ENCODE peak calls at places on chromosomes 6 and 20, in nine cellular contexts. J, V, O, W, X, B, A, R and M are unnamed samples. For H4K20me1, the result is how much of the 10 kb centered on the place peaks cover.

GRCh38 chr20:20561172-20561571 is 151.3 kb downstream of the RALGAPA2 start:
- DNase-seq in B (no peak), W (no peak), O (no peak), R (no peak), V (no peak), A (no peak), J (no peak), X (no peak), M (no peak)

GRCh38 chr20:58429303-58429702 is 40.3 kb downstream of the VAPB start:
- DNase-seq in V (no peak), B (no peak), X (no peak), A (no peak), R (no peak), O (no peak), J (no peak), W (no peak), M (no peak)

GRCh38 chr20:59777321-59777705 is 156.1 kb downstream of the SYCP2 start:
- DNase-seq in A (no peak), B (no peak), J (no peak), X (no peak), O (no peak), R (no peak), W (no peak), V (no peak), M (no peak)

GRCh38 chr20:10922941-10923340 is 249.1 kb upstream of the JAG1 start:
- DNase-seq in A (peak), O (peak), J (no peak), R (peak), X (no peak), W (no peak), B (peak), V (peak), M (peak)

GRCh38 chr6:158041788-158042187 is 60.1 kb downstream of the SYNJ2 start:
- DNase-seq in W (no peak), J (no peak), V (no peak), B (no peak), R (no peak), X (no peak), O (no peak), A (no peak), M (no peak)

GRCh38 chr6:166112580-166112979 is 55.1 kb downstream of the TBXT start:
- DNase-seq in V (no peak), A (no peak), O (peak), B (peak), W (no peak), X (no peak), R (peak), J (no peak), M (peak)

GRCh38 chr6:106643061-106643460 is 13.7 kb downstream of the QRSL1 start:
- DNase-seq in B (peak), O (peak), J (no peak), W (no peak), X (no peak), V (peak), A (no peak), R (no peak), M (no peak)

GRCh38 chr6:72552938-72553337 is 68.9 kb upstream of the KCNQ5 start:
- DNase-seq in A (peak), X (no peak), J (no peak), B (peak), V (peak), R (no peak), W (no peak), O (peak), M (peak)

GRCh38 chr6:169194737-169195136 is 58.9 kb downstream of the THBS2 start:
- DNase-seq in B (no peak), V (no peak), O (no peak), J (no peak), R (no peak), A (no peak), W (no peak), X (no peak), M (no peak)

GRCh38 chr6:63713332-63713731 is 77.7 kb downstream of the PHF3 start:
- DNase-seq in W (no peak), X (no peak), B (no peak), O (no peak), V (no peak), A (no peak), J (no peak), R (no peak), M (no peak)

GRCh38 chr6:144190593-144190992 is 40.3 kb downstream of the STX11 start:
- DNase-seq in R (no peak), W (no peak), X (no peak), B (peak), J (no peak), O (peak), V (peak), A (peak), M (peak)

GRCh38 chr6:152993431-152993830 is 9.1 kb downstream of the MTRF1L start:
- DNase-seq in R (no peak), O (no peak), A (no peak), V (no peak), J (peak), X (no peak), W (no peak), B (no peak), M (no peak)

GRCh38 chr6:127458817-127459216 is 372 bp downstream of the KIAA0408 start:
- DNase-seq in W (peak), B (peak), R (peak), X (no peak), J (no peak), A (peak), V (peak), O (peak), M (peak)

DNA sequence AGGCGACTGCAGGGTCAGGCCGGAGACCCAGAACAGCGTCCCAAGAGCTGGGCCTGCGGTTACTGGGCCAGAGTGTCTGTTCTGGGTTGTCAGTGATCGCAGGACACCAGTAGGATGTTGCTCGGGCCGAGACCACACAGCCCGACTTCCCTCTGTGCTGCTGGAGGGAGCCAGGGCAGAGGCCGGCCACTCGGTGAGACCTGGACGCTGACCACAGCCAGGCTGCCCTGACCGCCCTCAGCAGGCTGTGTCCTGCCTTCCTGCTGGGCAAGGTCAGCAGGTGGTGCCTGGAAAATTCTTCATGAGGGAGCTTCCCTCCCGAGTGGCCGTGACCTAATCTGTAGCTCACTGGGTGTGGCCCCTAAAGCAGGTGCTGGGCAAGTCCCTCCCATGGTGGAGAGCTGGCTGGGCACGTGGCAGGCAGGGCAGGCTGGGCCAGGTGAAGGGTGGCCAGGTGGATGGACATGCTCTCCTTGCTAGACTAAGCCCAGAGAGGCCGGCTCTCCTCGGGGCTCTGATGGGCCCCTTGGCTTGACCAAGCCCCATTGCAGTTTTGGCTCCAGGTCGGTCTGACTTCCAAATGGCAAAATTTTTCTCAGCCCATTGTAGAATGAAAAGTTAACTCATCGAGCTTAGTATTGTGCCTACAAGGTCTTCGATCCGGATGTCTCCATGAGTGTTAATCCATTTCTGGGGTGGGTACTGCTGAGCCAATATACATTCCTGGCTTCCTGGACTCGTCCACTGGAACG is 1.9 kb downstream of the SLCO4A1 start:
- DNase-seq in A (no peak), X (no peak), J (no peak), V (no peak), R (no peak), O (no peak), B (no peak), W (no peak), M (no peak)
- H4K20me1 ChIP-seq in A (under half), X (under half), J (under half), V (under half), R (under half), O (under half), B (under half), W (under half), M (under half)

GRCh38 chr6:53312355-53312754 is 36.4 kb downstream of the ELOVL5 start:
- DNase-seq in W (no peak), V (no peak), O (no peak), B (no peak), R (no peak), X (no peak), A (no peak), J (no peak), M (no peak)
- H4K20me1 ChIP-seq in W (half or more), V (under half), O (under half), B (under half), R (under half), X (under half), A (under half), J (under half), M (half or more)

GRCh38 chr6:138966870-138967269 is 21.2 kb downstream of the REPS1 start:
- DNase-seq in A (no peak), W (no peak), X (no peak), J (no peak), O (no peak), B (no peak), V (no peak), R (no peak), M (no peak)
- H4K20me1 ChIP-seq in A (under half), W (half or more), X (under half), J (under half), O (under half), B (under half), V (under half), R (under half), M (under half)

DNA sequence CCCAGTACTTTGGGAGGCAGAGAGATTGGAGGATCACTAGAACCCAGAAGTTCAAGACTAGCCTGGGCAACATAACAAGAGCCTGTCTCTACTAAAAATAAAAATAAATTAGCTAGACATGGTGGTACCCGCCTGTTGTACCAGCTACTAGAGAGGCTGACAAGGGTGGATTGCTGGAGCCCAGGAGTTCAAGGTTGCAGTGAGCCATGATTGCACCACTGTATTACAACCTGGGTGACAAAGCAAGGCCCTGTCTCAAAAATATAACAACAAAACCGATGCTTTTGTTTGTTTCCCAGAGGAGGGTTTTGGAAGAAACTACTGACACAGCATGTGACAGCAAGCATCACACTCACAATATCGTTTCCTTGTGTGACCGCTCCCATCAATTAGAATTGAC is 119.6 kb downstream of the TSHZ2 start:
- DNase-seq in O (no peak), V (no peak), A (no peak), J (no peak), R (no peak), B (no peak), X (no peak), W (no peak), M (no peak)
- H4K20me1 ChIP-seq in O (under half), V (under half), A (under half), J (under half), R (under half), B (under half), X (under half), W (under half), M (under half)

GRCh38 chr20:62936996-62937352 is 973 bp upstream of the GID8 start:
- DNase-seq in A (peak), B (peak), V (peak), W (no peak), J (no peak), R (peak), X (peak), O (peak), M (peak)

GRCh38 chr20:62937353-62938104 is 418 bp upstream of the GID8 start:
- DNase-seq in X (peak), W (peak), O (peak), A (peak), R (peak), V (peak), J (peak), B (peak), M (peak)

GRCh38 chr20:62940875-62941274 is 2.9 kb downstream of the GID8 start:
- DNase-seq in B (no peak), R (no peak), V (no peak), O (no peak), X (no peak), A (no peak), W (no peak), J (no peak), M (no peak)

GRCh38 chr20:62935968-62936585 is 1.9 kb upstream of the GID8 start:
- DNase-seq in J (no peak), B (no peak), A (no peak), O (no peak), W (peak), V (no peak), R (no peak), X (no peak), M (no peak)

GRCh38 chr20:62938105-62938888 is at the start of gene GID8:
- DNase-seq in O (peak), V (peak), X (peak), W (peak), R (peak), J (no peak), B (peak), A (peak), M (peak)
- H4K20me1 ChIP-seq in O (half or more), V (under half), X (under half), W (half or more), R (under half), J (under half), B (under half), A (under half), M (half or more)

DNA sequence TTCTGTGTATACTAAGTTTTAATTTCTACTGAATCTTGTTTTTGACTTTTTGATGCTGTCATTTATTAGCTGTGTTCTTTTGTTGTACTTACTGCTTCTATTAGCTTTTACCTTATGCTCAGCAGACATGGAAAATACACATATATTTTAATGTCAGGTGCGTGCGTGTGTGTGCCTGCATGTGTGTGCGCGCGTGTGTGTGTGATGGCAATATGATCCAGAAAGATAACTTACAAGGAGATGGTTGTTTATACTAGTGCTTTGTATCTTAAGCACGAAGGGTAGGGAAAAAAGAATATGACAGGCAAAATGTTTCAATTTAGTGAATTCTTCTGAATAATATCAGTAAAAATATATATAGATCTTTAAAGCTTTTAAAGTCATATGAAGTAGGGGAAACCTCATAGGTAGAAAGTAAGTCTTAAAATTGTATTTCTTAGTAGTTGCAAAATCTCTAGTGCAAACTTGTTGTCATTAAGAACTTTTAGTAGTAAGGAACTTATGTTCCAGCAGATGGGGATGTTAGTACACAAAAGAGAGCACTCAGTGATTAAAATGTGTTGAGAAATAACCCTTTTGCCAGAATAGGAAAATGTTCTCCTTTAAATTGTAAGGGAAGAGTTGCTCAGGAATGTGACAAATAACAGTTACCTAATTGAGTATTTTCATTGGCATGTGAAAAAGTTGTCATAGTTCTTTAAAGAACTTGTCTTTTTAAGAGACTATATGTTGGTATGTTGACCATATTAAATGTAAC is 13.2 kb downstream of the QKI start:
- DNase-seq in B (peak), R (peak), W (peak), O (peak), J (peak), V (peak), X (no peak), A (peak), M (peak)
- H4K20me1 ChIP-seq in B (under half), R (half or more), W (half or more), O (half or more), J (under half), V (under half), X (under half), A (under half), M (half or more)

GRCh38 chr20:44613575-44613974 is 31.2 kb downstream of the PKIG start:
- DNase-seq in X (no peak), B (no peak), R (no peak), V (no peak), W (no peak), J (no peak), O (no peak), A (no peak), M (no peak)
- H4K20me1 ChIP-seq in X (under half), B (under half), R (under half), V (under half), W (under half), J (under half), O (under half), A (under half), M (under half)

GRCh38 chr6:167856999-167857660 is 30.4 kb downstream of the AFDN start:
- DNase-seq in R (peak), B (peak), W (no peak), V (peak), A (peak), J (no peak), O (peak), X (no peak), M (peak)

GRCh38 chr6:167856474-167856873 is 29.8 kb downstream of the AFDN start:
- DNase-seq in R (no peak), V (no peak), O (no peak), B (no peak), X (no peak), W (no peak), J (no peak), A (no peak), M (no peak)

GRCh38 chr6:167858842-167859520 is 32.3 kb downstream of the AFDN start:
- DNase-seq in V (no peak), X (no peak), R (no peak), J (no peak), B (no peak), A (no peak), W (no peak), O (no peak), M (peak)

GRCh38 chr6:167858086-167858591 is 31.4 kb downstream of the AFDN start:
- DNase-seq in X (no peak), V (peak), A (no peak), W (no peak), B (peak), O (peak), J (no peak), R (no peak), M (peak)

GRCh38 chr6:167855825-167856425 is 29.2 kb downstream of the AFDN start:
- DNase-seq in V (peak), A (peak), W (no peak), R (peak), O (peak), X (no peak), J (peak), B (peak), M (peak)
- H4K20me1 ChIP-seq in V (under half), A (under half), W (half or more), R (half or more), O (under half), X (under half), J (under half), B (under half), M (under half)

GRCh38 chr20:41035207-41035606 is 6.6 kb downstream of the TOP1 start:
- DNase-seq in A (no peak), X (no peak), W (no peak), O (no peak), V (no peak), R (no peak), J (no peak), B (no peak), M (no peak)

GRCh38 chr20:41038149-41038877 is 9.7 kb downstream of the TOP1 start:
- DNase-seq in R (no peak), X (no peak), B (no peak), V (no peak), J (no peak), O (no peak), A (no peak), W (no peak), M (no peak)

GRCh38 chr20:41034239-41034638 is 5.6 kb downstream of the TOP1 start:
- DNase-seq in B (no peak), A (no peak), X (no peak), J (no peak), W (no peak), O (no peak), V (no peak), R (no peak), M (no peak)

GRCh38 chr20:41038878-41039404 is 10.3 kb downstream of the TOP1 start:
- DNase-seq in W (no peak), B (no peak), V (no peak), R (peak), X (no peak), O (no peak), J (no peak), A (no peak), M (no peak)

DNA sequence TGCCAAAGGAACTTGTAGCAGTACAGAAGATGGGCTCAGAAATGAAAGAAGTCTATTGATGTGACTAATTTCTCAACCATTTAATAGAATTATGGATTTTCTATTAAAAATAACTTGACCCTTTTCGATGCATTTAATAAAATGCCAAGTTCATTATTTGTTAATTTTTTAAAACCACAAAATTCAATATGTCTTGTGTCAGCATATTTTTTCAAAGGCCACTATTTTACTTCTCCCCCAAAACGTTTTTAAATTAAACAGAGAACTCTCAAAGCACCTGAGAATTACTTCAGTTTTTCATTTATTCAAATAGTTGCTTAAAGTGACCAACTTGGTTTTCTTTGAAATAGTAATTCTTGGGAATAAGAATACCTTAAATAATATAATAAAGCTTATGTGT is 8.6 kb downstream of the TOP1 start:
- DNase-seq in R (no peak), B (no peak), A (no peak), V (no peak), O (no peak), W (no peak), X (no peak), J (no peak), M (no peak)
- H4K20me1 ChIP-seq in R (half or more), B (under half), A (under half), V (under half), O (half or more), W (half or more), X (under half), J (half or more), M (half or more)

GRCh38 chr6:11783524-11784064 is 5.0 kb upstream of the ADTRP start:
- DNase-seq in R (no peak), V (no peak), O (no peak), X (no peak), W (no peak), B (no peak), A (no peak), J (no peak), M (no peak)
- H4K20me1 ChIP-seq in R (under half), V (under half), O (under half), X (under half), W (under half), B (under half), A (under half), J (under half), M (under half)